ENCODE peak calls at places on chromosome 15, in four cellular contexts. D is left cardiac atrium; I is AG09319; N is activated CD4-positive, CD25-positive, alpha-beta regulatory T cell. K is an unnamed sample.

GRCh38 chr15:40377606-40378005 is 4.9 kb upstream of the KNSTRN start:
- DNase-seq in D (no peak), I (no peak), N (no peak), K (no peak)

GRCh38 chr15:86164222-86164898 is 84.7 kb downstream of the AGBL1 start:
- DNase-seq in D (peak; percentile 38), I (no peak), N (no peak), K (no peak)

GRCh38 chr15:51342249-51342999 is 969 bp downstream of the GLDN start:
- DNase-seq in D (no peak), I (no peak), N (no peak), K (no peak)

GRCh38 chr15:81296673-81297072 is 27.3 kb downstream of the STARD5 start:
- DNase-seq in D (peak; percentile 54), I (no peak), N (no peak), K (no peak)

GRCh38 chr15:78264304-78265136 is at the start of gene DNAJA4:
- DNase-seq in D (peak; percentile 76), I (no peak), N (peak; percentile 34), K (no peak)

GRCh38 chr15:100202309-100202943 is 139.3 kb downstream of the ADAMTS17 start:
- DNase-seq in D (no peak), I (no peak), N (no peak), K (no peak)

GRCh38 chr15:31236184-31237041 is 90.2 kb upstream of the KLF13 start:
- DNase-seq in D (peak; percentile 78), I (peak; percentile 88), N (no peak), K (peak; percentile 91)

GRCh38 chr15:31439328-31439727 is 112.7 kb downstream of the KLF13 start:
- DNase-seq in D (no peak), I (no peak), N (no peak), K (no peak)

GRCh38 chr15:91515188-91515754 is 338.2 kb upstream of the SLCO3A1 start:
- DNase-seq in D (peak; percentile 53), I (peak; percentile 37), N (no peak), K (peak; percentile 32)

GRCh38 chr15:39736646-39737550 is 45.7 kb downstream of the FSIP1 start:
- DNase-seq in D (peak; percentile 24), I (no peak), N (no peak), K (no peak)

GRCh38 chr15:50996641-50997040 is 88.2 kb downstream of the AP4E1 start:
- DNase-seq in D (no peak), I (no peak), N (no peak), K (no peak)

GRCh38 chr15:97961067-97961954 is 808 bp downstream of the ARRDC4 start:
- DNase-seq in D (peak; percentile 65), I (no peak), N (no peak), K (no peak)

GRCh38 chr15:38430106-38430760 is 23.7 kb upstream of the FAM98B start:
- DNase-seq in D (no peak), I (no peak), N (no peak), K (no peak)

GRCh38 chr15:70344666-70345065 is 246.9 kb upstream of the TLE3 start:
- DNase-seq in D (no peak), I (no peak), N (no peak), K (no peak)

GRCh38 chr15:94023520-94023919 is 207.8 kb upstream of the MCTP2 start:
- DNase-seq in D (no peak), I (no peak), N (no peak), K (no peak)

GRCh38 chr15:75729304-75730069 is 16.8 kb upstream of the CSPG4 start:
- DNase-seq in D (no peak), I (no peak), N (no peak), K (no peak)

GRCh38 chr15:84740691-84741090 is 7.7 kb upstream of the ZNF592 start:
- DNase-seq in D (no peak), I (no peak), N (no peak), K (no peak)

GRCh38 chr15:31197497-31198414 is 96.2 kb upstream of the TRPM1 start:
- DNase-seq in D (peak; percentile 24), I (no peak), N (no peak), K (no peak)

GRCh38 chr15:47675735-47676134 is 41.6 kb upstream of the SEMA6D start:
- DNase-seq in D (no peak), I (no peak), N (no peak), K (no peak)

GRCh38 chr15:91200101-91200754 is 100.2 kb downstream of the SV2B start:
- DNase-seq in D (no peak), I (no peak), N (no peak), K (no peak)

GRCh38 chr15:101322016-101322695 is 27.1 kb upstream of the SNRPA1 start:
- DNase-seq in D (no peak), I (no peak), N (no peak), K (no peak)

GRCh38 chr15:42413914-42414313 is 54.6 kb downstream of the CAPN3 start:
- DNase-seq in D (no peak), I (no peak), N (no peak), K (no peak)

GRCh38 chr15:44193651-44194396 is 1.2 kb downstream of the FRMD5 start:
- DNase-seq in D (no peak), I (no peak), N (no peak), K (no peak)

GRCh38 chr15:32721594-32721993 is 3.8 kb downstream of the GREM1 start:
- DNase-seq in D (no peak), I (no peak), N (no peak), K (no peak)

GRCh38 chr15:60423540-60423939 is 25.8 kb upstream of the ANXA2 start:
- DNase-seq in D (no peak), I (peak; percentile 74), N (no peak), K (no peak)

GRCh38 chr15:89143503-89144162 is 55.4 kb downstream of the ABHD2 start:
- DNase-seq in D (no peak), I (peak; percentile 90), N (no peak), K (peak; percentile 69)

GRCh38 chr15:45454825-45455224 is 67.7 kb downstream of the SLC30A4 start:
- DNase-seq in D (peak; percentile 59), I (peak; percentile 87), N (no peak), K (peak; percentile 79)

GRCh38 chr15:56042982-56043980 is 49.9 kb upstream of the NEDD4 start:
- DNase-seq in D (no peak), I (no peak), N (no peak), K (no peak)

GRCh38 chr15:78675206-78675605 is 34.2 kb upstream of the CHRNB4 start:
- DNase-seq in D (no peak), I (no peak), N (no peak), K (no peak)

GRCh38 chr15:78341057-78341763 is 1.1 kb downstream of the CRABP1 start:
- DNase-seq in D (no peak), I (no peak), N (no peak), K (no peak)

GRCh38 chr15:55960946-55961345 is 32.5 kb downstream of the NEDD4 start:
- DNase-seq in D (no peak), I (no peak), N (no peak), K (no peak)

GRCh38 chr15:67100808-67101581 is 35.6 kb downstream of the SMAD3 start:
- DNase-seq in D (no peak), I (no peak), N (no peak), K (no peak)

GRCh38 chr15:40389824-40390595 is 7.5 kb downstream of the KNSTRN start:
- DNase-seq in D (no peak), I (no peak), N (no peak), K (no peak)

K was measured in brain pericyte.